ENCODE peak calls at places on chromosome 13, in four cellular contexts. D is AG09319, T is sciatic nerve, X is hippocampal formation. P is an unnamed sample.

GRCh38 chr13:27194895-27195764 is 23.5 kb upstream of the USP12 start:
- DNase-seq in D (peak; percentile 46), T (no peak), X (no peak), P (no peak)

GRCh38 chr13:52782486-52783448 is 43.1 kb upstream of the CNMD start:
- DNase-seq in D (no peak), T (no peak), X (peak; percentile 9), P (no peak)

GRCh38 chr13:79662882-79663281 is 181.9 kb downstream of the NDFIP2 start:
- DNase-seq in D (no peak), T (no peak), X (no peak), P (no peak)

GRCh38 chr13:44489751-44490150 is 86.4 kb downstream of the TSC22D1 start:
- DNase-seq in D (no peak), T (no peak), X (no peak), P (no peak)

GRCh38 chr13:24520733-24521132 is 8.2 kb upstream of the PARP4 start:
- DNase-seq in D (no peak), T (no peak), X (no peak), P (no peak)

GRCh38 chr13:23750383-23751121 is 138.6 kb downstream of the MIPEP start:
- DNase-seq in D (no peak), T (no peak), X (no peak), P (no peak)

GRCh38 chr13:90015565-90016507 is 1331.7 kb upstream of the MIR17HG start:
- DNase-seq in D (no peak), T (no peak), X (no peak), P (no peak)

GRCh38 chr13:83780201-83780600 is 102.1 kb downstream of the SLITRK1 start:
- DNase-seq in D (no peak), T (no peak), X (no peak), P (no peak)

GRCh38 chr13:99977912-99978780 is 3.4 kb upstream of the ZIC2 start:
- DNase-seq in D (no peak), T (no peak), X (no peak), P (no peak)

GRCh38 chr13:76894401-76895110 is 8.4 kb upstream of the KCTD12 start:
- DNase-seq in D (no peak), T (no peak), X (no peak), P (no peak)

GRCh38 chr13:40341086-40341471 is 325.4 kb downstream of the FOXO1 start:
- DNase-seq in D (no peak), T (no peak), X (no peak), P (no peak)

GRCh38 chr13:106349080-106349841 is 186.2 kb downstream of the EFNB2 start:
- DNase-seq in D (no peak), T (no peak), X (no peak), P (no peak)

GRCh38 chr13:80237646-80238045 is 103.3 kb downstream of the SPRY2 start:
- DNase-seq in D (no peak), T (no peak), X (no peak), P (no peak)

GRCh38 chr13:27775943-27776342 is 16.3 kb upstream of the GSX1 start:
- DNase-seq in D (no peak), T (no peak), X (no peak), P (no peak)

GRCh38 chr13:23898101-23898500 is 799 bp upstream of the C1QTNF9B start:
- DNase-seq in D (no peak), T (no peak), X (no peak), P (no peak)

GRCh38 chr13:103022328-103022727 is 43.9 kb downstream of the SLC10A2 start:
- DNase-seq in D (no peak), T (no peak), X (no peak), P (no peak)

GRCh38 chr13:90846956-90847355 is 500.5 kb upstream of the MIR17HG start:
- DNase-seq in D (no peak), T (no peak), X (no peak), P (no peak)

GRCh38 chr13:44188257-44188656 is 185.4 kb upstream of the SERP2 start:
- DNase-seq in D (no peak), T (no peak), X (no peak), P (no peak)

GRCh38 chr13:21176195-21176981 is at the start of the genes MRPL57 and SKA3:
- DNase-seq in D (peak; percentile 83), T (peak; percentile 94), X (peak; percentile 77), P (peak; percentile 92)

GRCh38 chr13:89748716-89749115 is 1598.8 kb upstream of the MIR17HG start:
- DNase-seq in D (no peak), T (no peak), X (no peak), P (no peak)

GRCh38 chr13:57858376-57858775 is 226.8 kb downstream of the PCDH17 start:
- DNase-seq in D (no peak), T (no peak), X (no peak), P (no peak)

GRCh38 chr13:94761407-94761806 is 49.1 kb upstream of the SOX21 start:
- DNase-seq in D (no peak), T (no peak), X (no peak), P (no peak)

GRCh38 chr13:50365300-50365682 is 350.0 kb downstream of the KCNRG start:
- DNase-seq in D (no peak), T (no peak), X (no peak), P (no peak)

GRCh38 chr13:22837980-22838615 is 342.7 kb upstream of the SGCG start:
- DNase-seq in D (no peak), T (no peak), X (no peak), P (no peak)

GRCh38 chr13:109010912-109011311 is 381.5 kb downstream of the MYO16 start:
- DNase-seq in D (no peak), T (no peak), X (no peak), P (no peak)

P was measured in ureter.